ENCODE peak calls at places on chromosomes 2 and 18, in nine cellular contexts. U, X, Z, H, F, N, E, D and G are unnamed samples.

GRCh38 chr2:160039166-160039903 is 23.1 kb downstream of the PLA2R1 start:
- DNase-seq in U (no peak), X (peak), Z (no peak), H (no peak), F (no peak), N (no peak), E (no peak), D (no peak), G (no peak)

GRCh38 chr2:45786831-45787357 is 135.4 kb downstream of the PRKCE start:
- DNase-seq in U (no peak), X (no peak), Z (no peak), H (no peak), F (no peak), N (no peak), E (no peak), D (no peak), G (no peak)

GRCh38 chr2:48651127-48651526 is 33.5 kb downstream of the GTF2A1L start:
- DNase-seq in U (no peak), X (peak), Z (no peak), H (no peak), F (no peak), N (peak), E (no peak), D (no peak), G (no peak)

GRCh38 chr2:219273887-219274391 is 5.2 kb upstream of the DNAJB2 start:
- DNase-seq in U (no peak), X (peak), Z (no peak), H (no peak), F (no peak), N (no peak), E (no peak), D (no peak), G (no peak)

GRCh38 chr2:120880381-120880780 is 144.7 kb downstream of the GLI2 start:
- DNase-seq in U (no peak), X (no peak), Z (no peak), H (no peak), F (peak), N (no peak), E (no peak), D (no peak), G (no peak)

GRCh38 chr2:10495311-10495987 is 47.3 kb upstream of the ODC1 start:
- DNase-seq in U (no peak), X (no peak), Z (no peak), H (no peak), F (no peak), N (no peak), E (no peak), D (no peak), G (no peak)

GRCh38 chr2:23360571-23361125 is 24.3 kb upstream of the KLHL29 start:
- DNase-seq in U (no peak), X (peak), Z (no peak), H (no peak), F (no peak), N (no peak), E (no peak), D (no peak), G (no peak)

GRCh38 chr2:48601349-48601748 is 16.3 kb upstream of the GTF2A1L start:
- DNase-seq in U (peak), X (no peak), Z (peak), H (peak), F (no peak), N (no peak), E (peak), D (no peak), G (no peak)

GRCh38 chr2:134718095-134718955 is 475 bp downstream of the TMEM163 start:
- DNase-seq in U (no peak), X (no peak), Z (no peak), H (no peak), F (no peak), N (no peak), E (peak), D (no peak), G (peak)

GRCh38 chr18:5879479-5879882 is 15.8 kb downstream of the TMEM200C start:
- DNase-seq in U (peak), X (peak), Z (no peak), H (peak), F (no peak), N (peak), E (peak), D (no peak), G (no peak)

GRCh38 chr2:54422072-54422581 is 34.0 kb upstream of the SPTBN1 start:
- DNase-seq in U (no peak), X (no peak), Z (no peak), H (no peak), F (no peak), N (no peak), E (no peak), D (no peak), G (no peak)

GRCh38 chr2:3288455-3289163 is 89.0 kb downstream of the EIPR1 start:
- DNase-seq in U (no peak), X (no peak), Z (peak), H (peak), F (no peak), N (no peak), E (no peak), D (no peak), G (no peak)

GRCh38 chr2:655626-656025 is 21.6 kb downstream of the TMEM18 start:
- DNase-seq in U (no peak), X (peak), Z (no peak), H (no peak), F (no peak), N (no peak), E (no peak), D (no peak), G (no peak)

GRCh38 chr2:144938308-144938709 is 418.4 kb upstream of the ZEB2 start:
- DNase-seq in U (peak), X (peak), Z (no peak), H (no peak), F (no peak), N (peak), E (no peak), D (no peak), G (peak)

GRCh38 chr2:1887915-1888314 is 143.6 kb upstream of the PXDN start:
- DNase-seq in U (no peak), X (peak), Z (no peak), H (no peak), F (no peak), N (no peak), E (no peak), D (no peak), G (no peak)

GRCh38 chr2:212842544-212843185 is 304.1 kb upstream of the ERBB4 start:
- DNase-seq in U (no peak), X (peak), Z (no peak), H (peak), F (no peak), N (peak), E (no peak), D (no peak), G (no peak)

GRCh38 chr2:10787176-10787968 is 25.2 kb downstream of the PDIA6 start:
- DNase-seq in U (no peak), X (peak), Z (no peak), H (no peak), F (no peak), N (no peak), E (no peak), D (no peak), G (no peak)

GRCh38 chr2:187271825-187272224 is 176.2 kb downstream of the CALCRL start:
- DNase-seq in U (no peak), X (no peak), Z (no peak), H (no peak), F (no peak), N (no peak), E (no peak), D (no peak), G (no peak)

GRCh38 chr2:118032169-118033013 is 18.5 kb upstream of the CCDC93 start:
- DNase-seq in U (peak), X (peak), Z (peak), H (peak), F (no peak), N (no peak), E (peak), D (no peak), G (peak)

GRCh38 chr2:2586068-2586776 is 255.1 kb upstream of the MYT1L start:
- DNase-seq in U (no peak), X (no peak), Z (no peak), H (no peak), F (peak), N (no peak), E (no peak), D (no peak), G (no peak)

GRCh38 chr2:72985136-72985535 is 67.8 kb downstream of the EMX1 start:
- DNase-seq in U (no peak), X (no peak), Z (no peak), H (no peak), F (peak), N (no peak), E (no peak), D (no peak), G (no peak)

GRCh38 chr2:76019130-76019529 is 308.4 kb upstream of the GCFC2 start:
- DNase-seq in U (no peak), X (no peak), Z (no peak), H (no peak), F (no peak), N (no peak), E (no peak), D (no peak), G (no peak)